ENCODE peak calls at places on chromosomes 2 and 18, in seven cellular contexts. C is GM23248, U is PC-9, G is A673, T is fibroblast of lung, J is HepG2, W is GM23338. B is an unnamed sample.

GRCh38 chr2:157825885-157826284 is 50.2 kb downstream of the ACVR1 start:
- DNase-seq in C (peak), U (peak), G (peak), T (peak), J (no peak), W (no peak), B (peak)

GRCh38 chr2:198901894-198902293 is 555.8 kb downstream of the SATB2 start:
- DNase-seq in C (no peak), U (no peak), G (peak), T (no peak), J (no peak), W (peak), B (no peak)

GRCh38 chr2:20013061-20013721 is 723 bp upstream of the MATN3 start:
- DNase-seq in C (no peak), U (no peak), G (peak), T (peak), J (peak), W (peak), B (peak)

GRCh38 chr18:59799383-59800015 is 100.3 kb upstream of the PMAIP1 start:
- DNase-seq in C (no peak), U (no peak), G (no peak), T (peak), J (no peak), W (no peak), B (no peak)

GRCh38 chr2:191688934-191689695 is 11.2 kb downstream of the NABP1 start:
- DNase-seq in C (peak), U (peak), G (no peak), T (peak), J (peak), W (peak), B (peak)

GRCh38 chr2:191637182-191638078 is 40.5 kb upstream of the NABP1 start:
- DNase-seq in C (peak), U (peak), G (no peak), T (peak), J (peak), W (no peak), B (peak)

GRCh38 chr2:28398101-28398834 is 5.6 kb downstream of the FOSL2 start:
- DNase-seq in C (peak), U (no peak), G (peak), T (peak), J (no peak), W (no peak), B (no peak)

GRCh38 chr2:143600136-143600535 is 470.9 kb downstream of the ARHGAP15 start:
- DNase-seq in C (peak), U (no peak), G (no peak), T (no peak), J (no peak), W (no peak), B (no peak)

GRCh38 chr2:64296150-64296500 is 151.9 kb upstream of the PELI1 start:
- DNase-seq in C (no peak), U (no peak), G (no peak), T (no peak), J (no peak), W (peak), B (no peak)

GRCh38 chr2:201793631-201794030 is 12.7 kb upstream of the CDK15 start:
- DNase-seq in C (peak), U (no peak), G (no peak), T (no peak), J (no peak), W (no peak), B (no peak)

GRCh38 chr2:106801256-106801655 is 84.7 kb downstream of the ST6GAL2 start:
- DNase-seq in C (no peak), U (no peak), G (no peak), T (no peak), J (no peak), W (peak), B (no peak)

GRCh38 chr18:21218862-21219261 is 23.2 kb upstream of the GREB1L start:
- DNase-seq in C (no peak), U (no peak), G (no peak), T (no peak), J (no peak), W (peak), B (no peak)

GRCh38 chr2:17851731-17852585 is 26.5 kb upstream of the KCNS3 start:
- DNase-seq in C (peak), U (peak), G (peak), T (peak), J (peak), W (peak), B (peak)

GRCh38 chr2:73718421-73718820 is 18.7 kb downstream of the TPRKB start:
- DNase-seq in C (no peak), U (no peak), G (no peak), T (no peak), J (no peak), W (no peak), B (no peak)

GRCh38 chr2:145408980-145409379 is 889.1 kb upstream of the ZEB2 start:
- DNase-seq in C (no peak), U (no peak), G (no peak), T (no peak), J (no peak), W (no peak), B (no peak)

GRCh38 chr2:36058076-36058475 is 297.5 kb upstream of the CRIM1 start:
- DNase-seq in C (no peak), U (no peak), G (peak), T (no peak), J (no peak), W (no peak), B (no peak)

GRCh38 chr2:20141056-20141762 is 83.7 kb downstream of the SDC1 start:
- DNase-seq in C (peak), U (peak), G (no peak), T (peak), J (peak), W (no peak), B (peak)

GRCh38 chr18:46318356-46318755 is 214.2 kb downstream of the HAUS1 start:
- DNase-seq in C (no peak), U (no peak), G (no peak), T (no peak), J (no peak), W (no peak), B (no peak)

GRCh38 chr2:2719015-2719414 is 387.9 kb upstream of the MYT1L start:
- DNase-seq in C (peak), U (no peak), G (peak), T (no peak), J (no peak), W (no peak), B (peak)

GRCh38 chr18:5546660-5547059 is 2.9 kb upstream of the EPB41L3 start:
- DNase-seq in C (peak), U (no peak), G (peak), T (peak), J (no peak), W (peak), B (peak)

GRCh38 chr2:231305221-231305620 is 90.3 kb upstream of the B3GNT7 start:
- DNase-seq in C (no peak), U (no peak), G (no peak), T (no peak), J (no peak), W (no peak), B (no peak)

GRCh38 chr2:218301176-218301819 is 9.0 kb upstream of the TMBIM1 start:
- DNase-seq in C (peak), U (peak), G (peak), T (peak), J (peak), W (peak), B (peak)

GRCh38 chr2:15177103-15177502 is 384.0 kb downstream of the NBAS start:
- DNase-seq in C (peak), U (no peak), G (peak), T (peak), J (no peak), W (no peak), B (no peak)

GRCh38 chr2:119487434-119488244 is 36.6 kb downstream of the SCTR start:
- DNase-seq in C (no peak), U (no peak), G (no peak), T (no peak), J (peak), W (no peak), B (peak)

GRCh38 chr2:238907717-238908173 is 59.9 kb downstream of the TWIST2 start:
- DNase-seq in C (peak), U (no peak), G (no peak), T (no peak), J (no peak), W (no peak), B (no peak)

GRCh38 chr18:56315363-56315762 is 323.0 kb downstream of the TXNL1 start:
- DNase-seq in C (peak), U (no peak), G (no peak), T (no peak), J (no peak), W (no peak), B (no peak)

GRCh38 chr2:38079111-38080052 is 3.4 kb upstream of the CYP1B1 start:
- DNase-seq in C (no peak), U (no peak), G (no peak), T (no peak), J (no peak), W (peak), B (no peak)

GRCh38 chr2:217271813-217272212 is 411.9 kb upstream of the TNP1 start:
- DNase-seq in C (peak), U (peak), G (no peak), T (no peak), J (no peak), W (no peak), B (no peak)

GRCh38 chr18:13543811-13544732 is 182.3 kb downstream of the FAM210A start:
- DNase-seq in C (no peak), U (no peak), G (no peak), T (no peak), J (peak), W (no peak), B (no peak)

GRCh38 chr18:32200766-32201165 is 10.9 kb downstream of the MEP1B start:
- DNase-seq in C (no peak), U (no peak), G (peak), T (peak), J (no peak), W (no peak), B (peak)

GRCh38 chr2:86074256-86074655 is 31.4 kb downstream of the POLR1A start:
- DNase-seq in C (no peak), U (no peak), G (no peak), T (no peak), J (no peak), W (no peak), B (no peak)

GRCh38 chr2:232854082-232854481 is 16.0 kb upstream of the SNORC start:
- DNase-seq in C (peak), U (peak), G (peak), T (peak), J (no peak), W (no peak), B (peak)

GRCh38 chr18:63783394-63783793 is 8.2 kb downstream of the SERPINB7 start:
- DNase-seq in C (no peak), U (peak), G (no peak), T (no peak), J (no peak), W (peak), B (no peak)

GRCh38 chr2:188524519-188525113 is 232.9 kb downstream of the GULP1 start:
- DNase-seq in C (peak), U (no peak), G (peak), T (peak), J (peak), W (peak), B (peak)

GRCh38 chr2:98099939-98100743 is 13.2 kb downstream of the VWA3B start:
- DNase-seq in C (no peak), U (peak), G (no peak), T (no peak), J (no peak), W (no peak), B (no peak)

GRCh38 chr2:233352141-233352842 is 2.0 kb upstream of the DGKD start:
- DNase-seq in C (no peak), U (no peak), G (no peak), T (no peak), J (no peak), W (no peak), B (peak)

GRCh38 chr18:52367962-52368745 is 28.2 kb downstream of the DCC start:
- DNase-seq in C (no peak), U (no peak), G (peak), T (no peak), J (no peak), W (no peak), B (no peak)

GRCh38 chr18:74316257-74317180 is 880 bp downstream of the C18orf63 start:
- DNase-seq in C (peak), U (peak), G (no peak), T (peak), J (peak), W (peak), B (no peak)

GRCh38 chr2:182241936-182242335 is 184.9 kb downstream of the PDE1A start:
- DNase-seq in C (no peak), U (no peak), G (peak), T (no peak), J (no peak), W (no peak), B (no peak)

GRCh38 chr2:182245963-182246362 is 180.9 kb downstream of the PDE1A start:
- DNase-seq in C (peak), U (no peak), G (no peak), T (no peak), J (no peak), W (no peak), B (no peak)

GRCh38 chr2:182240862-182241371 is 185.9 kb downstream of the PDE1A start:
- DNase-seq in C (peak), U (no peak), G (peak), T (peak), J (peak), W (peak), B (peak)

GRCh38 chr2:182247831-182248230 is 179.0 kb downstream of the PDE1A start:
- DNase-seq in C (no peak), U (no peak), G (no peak), T (no peak), J (no peak), W (no peak), B (no peak)

DNA sequence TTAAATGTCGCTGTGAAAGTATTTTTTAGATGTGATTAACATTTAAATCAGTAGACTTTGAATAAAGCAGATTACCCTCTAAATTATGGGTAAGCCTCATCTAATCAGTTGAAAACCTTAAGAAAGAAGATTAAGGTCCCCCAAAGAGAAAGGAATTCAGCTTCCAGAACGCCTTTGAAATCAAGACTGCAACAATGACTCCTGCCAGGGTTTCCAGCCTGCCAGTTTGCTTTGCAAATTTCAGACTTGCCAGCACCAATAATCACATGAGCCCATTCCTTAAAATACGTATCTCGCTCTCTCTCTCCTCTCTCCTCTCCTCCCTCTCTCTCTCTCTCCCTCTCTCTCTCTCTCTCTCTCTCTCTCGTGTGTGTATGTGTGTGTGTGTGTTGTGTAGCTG is 184.3 kb downstream of the PDE1A start:
- DNase-seq in C (no peak), U (no peak), G (no peak), T (no peak), J (no peak), W (peak), B (no peak)
- H3K4me3 ChIP-seq in C (no peak), U (no peak), G (no peak), T (no peak), J (no peak), W (no peak), B (no peak)

GRCh38 chr2:44933434-44933951 is 8.0 kb upstream of the SIX3 start:
- DNase-seq in C (no peak), U (no peak), G (no peak), T (no peak), J (no peak), W (no peak), B (no peak)
- TF ChIP-seq EZH2 in C (no peak), U (no peak), G (peak), T (peak), J (no peak), W (peak), B (peak)

GRCh38 chr2:212537311-212538155 is 1.1 kb downstream of the ERBB4 start:
- DNase-seq in C (peak), U (no peak), G (peak), T (no peak), J (no peak), W (peak), B (peak)

GRCh38 chr2:212540356-212540755 is 1.8 kb upstream of the ERBB4 start:
- DNase-seq in C (no peak), U (no peak), G (no peak), T (no peak), J (no peak), W (no peak), B (peak)

GRCh38 chr2:212536385-212537310 is 2.0 kb downstream of the ERBB4 start:
- DNase-seq in C (peak), U (no peak), G (peak), T (no peak), J (no peak), W (peak), B (no peak)

GRCh38 chr2:212538156-212539144 is at the start of gene ERBB4:
- DNase-seq in C (peak), U (no peak), G (peak), T (no peak), J (no peak), W (peak), B (peak)

DNA sequence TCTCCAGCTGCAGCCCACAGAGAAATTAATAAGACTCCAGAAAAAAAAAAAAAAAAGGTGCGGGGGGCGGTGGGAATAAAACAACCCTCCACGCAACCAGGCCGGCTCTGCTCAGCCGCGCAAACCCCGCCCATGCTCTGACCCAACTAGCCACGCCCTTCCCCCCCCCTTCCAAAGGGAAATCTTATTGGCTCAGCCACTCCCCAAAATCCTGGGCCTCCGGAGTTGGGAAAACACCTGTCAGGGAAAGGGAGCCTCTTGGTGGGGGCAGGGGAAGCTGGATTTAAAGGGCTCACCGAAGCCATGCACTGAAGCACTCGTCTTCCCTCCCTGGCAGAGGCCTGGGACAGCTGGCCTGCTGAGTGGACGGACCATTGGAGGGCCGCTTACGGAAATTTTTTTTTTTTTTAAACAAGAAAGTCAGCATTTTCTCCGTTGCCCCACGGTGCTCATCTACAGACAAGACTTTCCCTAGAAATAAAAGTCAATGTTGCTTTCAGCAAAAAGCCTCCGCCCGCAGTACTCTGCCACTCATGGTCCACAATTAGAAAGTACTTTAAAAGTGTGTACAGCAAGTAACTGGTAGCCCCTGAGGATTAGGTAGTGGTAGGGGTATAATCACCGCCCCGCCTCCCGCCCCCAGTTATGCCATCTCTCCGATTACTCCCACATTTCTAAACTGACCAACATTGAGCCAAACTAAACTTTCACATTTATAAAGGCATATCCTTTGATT is 711 bp upstream of the ERBB4 start:
- DNase-seq in C (peak), U (no peak), G (peak), T (peak), J (no peak), W (peak), B (peak)
- H3K4me3 ChIP-seq in C (peak), U (peak), G (peak), T (peak), J (peak), W (peak), B (peak)

GRCh38 chr2:39665811-39666488 is at the start of gene TMEM178A:
- DNase-seq in C (peak), U (no peak), G (peak), T (no peak), J (no peak), W (peak), B (peak)

GRCh38 chr2:39667142-39667880 is 1.6 kb downstream of the TMEM178A start:
- DNase-seq in C (no peak), U (no peak), G (no peak), T (no peak), J (no peak), W (no peak), B (no peak)

GRCh38 chr2:39664898-39665591 is 672 bp upstream of the TMEM178A start:
- DNase-seq in C (no peak), U (no peak), G (no peak), T (no peak), J (no peak), W (peak), B (no peak)

GRCh38 chr2:39667881-39668276 is 2.2 kb downstream of the TMEM178A start:
- DNase-seq in C (no peak), U (no peak), G (no peak), T (no peak), J (no peak), W (no peak), B (no peak)

DNA sequence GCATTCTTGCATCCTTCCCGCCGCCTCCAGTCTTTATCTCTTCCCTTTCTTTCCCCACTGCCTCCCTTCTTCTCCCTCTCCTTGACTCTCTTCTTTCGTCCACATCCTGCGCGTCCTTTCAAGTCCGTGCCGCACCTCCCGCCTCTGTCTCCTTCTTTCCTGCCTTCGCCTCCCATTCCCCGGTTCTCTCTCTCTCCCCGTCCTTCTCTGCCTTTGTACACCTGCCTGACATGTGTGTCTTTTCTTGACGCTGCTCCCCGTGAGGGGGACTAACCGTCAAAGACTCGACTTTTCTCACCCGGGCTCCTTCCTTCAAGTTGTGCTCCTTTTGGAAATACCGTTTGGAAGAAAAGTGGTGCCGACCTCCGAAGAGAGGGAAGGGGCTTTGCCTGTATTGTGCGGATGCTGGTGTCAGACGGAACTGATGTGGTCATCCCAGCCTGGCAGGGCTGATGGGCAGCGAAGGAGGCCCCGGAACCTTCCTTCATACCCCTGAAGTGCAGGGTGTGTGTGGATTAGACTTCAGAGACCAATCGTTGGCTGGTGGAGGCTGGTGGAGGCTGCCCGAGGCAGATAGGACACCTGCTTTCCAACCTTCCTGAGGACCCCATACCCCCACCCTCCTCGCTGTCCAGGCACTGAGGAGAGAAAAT is 898 bp downstream of the TMEM178A start:
- DNase-seq in C (peak), U (no peak), G (peak), T (no peak), J (no peak), W (peak), B (no peak)
- TF ChIP-seq EZH2 in C (peak), U (no peak), G (peak), T (peak), J (peak), W (peak), B (peak)

B was measured in hepatocyte.